ENCODE peak calls at places on chromosomes 5 and 9, in six cellular contexts. One of them, this sample, is unnamed.

GRCh38 chr9:126852289-126852688 is 8.2 kb upstream of the ZBTB34 start:
- DNase-seq in HT1080: no peak
- DNase-seq in PC-9: no peak
- DNase-seq in cardiac fibroblast: no peak
- DNase-seq in dermis blood vessel endothelial cell: no peak
- DNase-seq in GM23338: no peak
- DNase-seq in this sample: no peak

GRCh38 chr5:4941957-4942830 is 197.9 kb upstream of the ADAMTS16 start:
- DNase-seq in dermis blood vessel endothelial cell: no peak
- DNase-seq in PC-9: no peak
- DNase-seq in GM23338: peak; percentile 45
- DNase-seq in cardiac fibroblast: no peak
- DNase-seq in HT1080: peak; percentile 18
- DNase-seq in this sample: no peak

GRCh38 chr9:92947268-92948031 is at the start of gene FGD3:
- DNase-seq in cardiac fibroblast: no peak
- DNase-seq in dermis blood vessel endothelial cell: no peak
- DNase-seq in GM23338: peak; percentile 46
- DNase-seq in PC-9: no peak
- DNase-seq in HT1080: no peak
- DNase-seq in this sample: no peak

GRCh38 chr9:87869082-87869481 is 13.6 kb upstream of the SPATA31E1 start:
- DNase-seq in PC-9: no peak
- DNase-seq in cardiac fibroblast: no peak
- DNase-seq in GM23338: no peak
- DNase-seq in HT1080: no peak
- DNase-seq in dermis blood vessel endothelial cell: no peak
- DNase-seq in this sample: no peak

GRCh38 chr5:77028631-77029375 is 1.4 kb upstream of the AGGF1 start:
- DNase-seq in dermis blood vessel endothelial cell: no peak
- DNase-seq in HT1080: no peak
- DNase-seq in GM23338: no peak
- DNase-seq in cardiac fibroblast: no peak
- DNase-seq in PC-9: no peak
- DNase-seq in this sample: no peak

GRCh38 chr5:140324834-140325195 is 21.6 kb downstream of the HBEGF start:
- DNase-seq in GM23338: no peak
- DNase-seq in cardiac fibroblast: peak; percentile 81
- DNase-seq in PC-9: peak; percentile 30
- DNase-seq in HT1080: no peak
- DNase-seq in dermis blood vessel endothelial cell: no peak
- DNase-seq in this sample: no peak

GRCh38 chr5:96026334-96027065 is 64.8 kb upstream of the ELL2 start:
- DNase-seq in PC-9: no peak
- DNase-seq in dermis blood vessel endothelial cell: no peak
- DNase-seq in HT1080: peak; percentile 87
- DNase-seq in GM23338: no peak
- DNase-seq in cardiac fibroblast: peak; percentile 78
- DNase-seq in this sample: no peak

GRCh38 chr5:178213748-178214151 is 9.4 kb downstream of the HNRNPAB start:
- DNase-seq in HT1080: no peak
- DNase-seq in PC-9: no peak
- DNase-seq in dermis blood vessel endothelial cell: no peak
- DNase-seq in cardiac fibroblast: no peak
- DNase-seq in GM23338: no peak
- DNase-seq in this sample: no peak

GRCh38 chr5:163696270-163696887 is 191.0 kb downstream of the MAT2B start:
- DNase-seq in HT1080: peak; percentile 85
- DNase-seq in dermis blood vessel endothelial cell: peak; percentile 92
- DNase-seq in GM23338: peak; percentile 88
- DNase-seq in PC-9: peak; percentile 43
- DNase-seq in cardiac fibroblast: peak; percentile 90
- DNase-seq in this sample: peak; percentile 29

GRCh38 chr5:31433229-31433628 is 98.7 kb downstream of the DROSHA start:
- DNase-seq in HT1080: no peak
- DNase-seq in GM23338: no peak
- DNase-seq in cardiac fibroblast: no peak
- DNase-seq in dermis blood vessel endothelial cell: no peak
- DNase-seq in PC-9: no peak
- DNase-seq in this sample: no peak

GRCh38 chr9:117454711-117455110 is 39.9 kb upstream of the ASTN2 start:
- DNase-seq in GM23338: no peak
- DNase-seq in cardiac fibroblast: no peak
- DNase-seq in PC-9: no peak
- DNase-seq in HT1080: no peak
- DNase-seq in dermis blood vessel endothelial cell: no peak
- DNase-seq in this sample: no peak

GRCh38 chr9:122904466-122904822 is 715 bp downstream of the RC3H2 start:
- DNase-seq in cardiac fibroblast: peak; percentile 57
- DNase-seq in GM23338: peak; percentile 75
- DNase-seq in dermis blood vessel endothelial cell: peak; percentile 71
- DNase-seq in HT1080: peak; percentile 50
- DNase-seq in PC-9: peak; percentile 49
- DNase-seq in this sample: no peak

GRCh38 chr5:93805616-93806393 is 64.4 kb upstream of the POU5F2 start:
- DNase-seq in HT1080: no peak
- DNase-seq in PC-9: no peak
- DNase-seq in dermis blood vessel endothelial cell: no peak
- DNase-seq in GM23338: no peak
- DNase-seq in cardiac fibroblast: no peak
- DNase-seq in this sample: no peak

GRCh38 chr5:78127875-78128274 is 166.6 kb downstream of the AP3B1 start:
- DNase-seq in HT1080: no peak
- DNase-seq in GM23338: peak; percentile 58
- DNase-seq in dermis blood vessel endothelial cell: peak; percentile 8
- DNase-seq in PC-9: no peak
- DNase-seq in cardiac fibroblast: no peak
- DNase-seq in this sample: no peak

GRCh38 chr9:105030285-105030684 is 102.3 kb upstream of the ABCA1 start:
- DNase-seq in dermis blood vessel endothelial cell: no peak
- DNase-seq in GM23338: no peak
- DNase-seq in HT1080: no peak
- DNase-seq in cardiac fibroblast: no peak
- DNase-seq in PC-9: no peak
- DNase-seq in this sample: peak; percentile 72

GRCh38 chr5:67301285-67301904 is 104.8 kb upstream of the CD180 start:
- DNase-seq in cardiac fibroblast: peak; percentile 96
- DNase-seq in HT1080: peak; percentile 84
- DNase-seq in dermis blood vessel endothelial cell: peak; percentile 86
- DNase-seq in GM23338: no peak
- DNase-seq in PC-9: no peak
- DNase-seq in this sample: no peak

GRCh38 chr5:71586052-71586940 is 844 bp upstream of the MCCC2 start:
- DNase-seq in dermis blood vessel endothelial cell: peak; percentile 59
- DNase-seq in GM23338: peak; percentile 63
- DNase-seq in PC-9: peak; percentile 81
- DNase-seq in HT1080: peak; percentile 46
- DNase-seq in cardiac fibroblast: peak; percentile 41
- DNase-seq in this sample: no peak

GRCh38 chr5:30838936-30839511 is 354.5 kb upstream of the CDH6 start:
- DNase-seq in dermis blood vessel endothelial cell: no peak
- DNase-seq in GM23338: no peak
- DNase-seq in cardiac fibroblast: no peak
- DNase-seq in HT1080: no peak
- DNase-seq in PC-9: no peak
- DNase-seq in this sample: no peak

GRCh38 chr5:96344678-96345612 is 88.1 kb downstream of the PCSK1 start:
- DNase-seq in cardiac fibroblast: peak; percentile 92
- DNase-seq in dermis blood vessel endothelial cell: peak; percentile 91
- DNase-seq in HT1080: peak; percentile 65
- DNase-seq in PC-9: peak; percentile 59
- DNase-seq in GM23338: peak; percentile 79
- DNase-seq in this sample: no peak

GRCh38 chr9:99807276-99807852 is 14.3 kb upstream of the NR4A3 start:
- DNase-seq in cardiac fibroblast: peak; percentile 76
- DNase-seq in GM23338: peak; percentile 86
- DNase-seq in PC-9: peak; percentile 73
- DNase-seq in HT1080: peak; percentile 56
- DNase-seq in dermis blood vessel endothelial cell: peak; percentile 78
- DNase-seq in this sample: no peak

GRCh38 chr5:98827161-98827560 is 53.7 kb downstream of the RGMB start:
- DNase-seq in PC-9: peak; percentile 57
- DNase-seq in GM23338: peak; percentile 70
- DNase-seq in dermis blood vessel endothelial cell: peak; percentile 69
- DNase-seq in cardiac fibroblast: peak; percentile 75
- DNase-seq in HT1080: peak; percentile 37
- DNase-seq in this sample: peak; percentile 8